ENCODE peak calls at places on chromosomes 6 and 20, in four cellular contexts. F, Y, Z and B are unnamed samples. For H3K4me1, the result is how much of the 10 kb centered on the place peaks cover.

GRCh38 chr6:136553166-136553787 is 3.1 kb upstream of the MAP7 start:
- DNase-seq in F (no peak), Z (no peak), Y (no peak), B (no peak)

GRCh38 chr6:112332274-112332673 is 14.9 kb upstream of the RFPL4B start:
- DNase-seq in Y (no peak), Z (no peak), F (no peak), B (no peak)

GRCh38 chr20:34515484-34516037 is 661 bp upstream of the DYNLRB1 start:
- DNase-seq in Y (no peak), F (peak), Z (peak), B (no peak)

GRCh38 chr6:147142684-147143245 is 61.5 kb upstream of the STXBP5 start:
- DNase-seq in Z (no peak), Y (no peak), F (no peak), B (no peak)

GRCh38 chr20:58435237-58435636 is 46.2 kb downstream of the VAPB start:
- DNase-seq in F (no peak), Y (no peak), Z (no peak), B (no peak)

GRCh38 chr6:40631760-40632159 is 44.6 kb upstream of the LRFN2 start:
- DNase-seq in Z (peak), Y (no peak), F (no peak), B (no peak)

GRCh38 chr6:117668736-117669135 is 6.5 kb upstream of the NUS1 start:
- DNase-seq in Z (no peak), F (no peak), Y (no peak), B (no peak)

GRCh38 chr6:30042914-30043313 is 18.2 kb upstream of the POLR1H start:
- DNase-seq in Y (no peak), F (no peak), Z (no peak), B (no peak)

GRCh38 chr6:36038120-36038876 is 10.7 kb downstream of the MAPK14 start:
- DNase-seq in F (peak), Y (no peak), Z (no peak), B (no peak)

GRCh38 chr20:13355386-13355785 is 134.3 kb downstream of the ISM1 start:
- DNase-seq in Y (no peak), Z (no peak), F (no peak), B (no peak)

GRCh38 chr6:168650686-168651085 is 209.7 kb downstream of the SMOC2 start:
- DNase-seq in Z (no peak), Y (no peak), F (no peak), B (no peak)

GRCh38 chr6:168648730-168649129 is 207.7 kb downstream of the SMOC2 start:
- DNase-seq in Z (no peak), F (no peak), Y (no peak), B (no peak)

GRCh38 chr6:168647271-168647670 is 206.3 kb downstream of the SMOC2 start:
- DNase-seq in Z (no peak), Y (no peak), F (no peak), B (no peak)

GRCh38 chr6:168649209-168649608 is 208.2 kb downstream of the SMOC2 start:
- DNase-seq in F (no peak), Y (no peak), Z (no peak), B (no peak)

GRCh38 chr6:168648240-168648639 is 207.3 kb downstream of the SMOC2 start:
- DNase-seq in Z (no peak), Y (no peak), F (no peak), B (no peak)
- H3K4me1 ChIP-seq in Z (under half), Y (under half), F (under half), B (under half)

DNA sequence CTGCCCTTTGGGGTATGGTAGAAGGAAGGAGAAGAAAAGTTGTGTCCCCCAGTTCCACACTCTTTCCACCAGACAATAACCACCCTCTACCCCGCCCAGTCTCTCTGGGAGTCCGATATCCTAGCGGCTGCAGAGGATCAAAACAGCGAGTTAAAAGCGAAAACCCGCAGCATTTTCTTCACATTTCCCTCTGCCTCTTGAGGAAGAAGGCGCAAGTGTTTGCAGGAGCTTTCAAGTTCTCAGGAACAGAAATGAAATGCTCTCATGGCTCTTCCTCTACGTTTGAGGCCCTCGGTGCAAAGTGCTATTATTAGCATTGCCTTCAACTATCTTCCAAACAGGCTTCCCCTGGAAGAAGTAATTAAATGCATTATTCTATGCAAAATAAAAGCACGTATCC is 52.2 kb upstream of the CCDC167 start:
- DNase-seq in Y (no peak), Z (no peak), F (no peak), B (no peak)
- H3K4me1 ChIP-seq in Y (under half), Z (under half), F (under half), B (under half)

DNA sequence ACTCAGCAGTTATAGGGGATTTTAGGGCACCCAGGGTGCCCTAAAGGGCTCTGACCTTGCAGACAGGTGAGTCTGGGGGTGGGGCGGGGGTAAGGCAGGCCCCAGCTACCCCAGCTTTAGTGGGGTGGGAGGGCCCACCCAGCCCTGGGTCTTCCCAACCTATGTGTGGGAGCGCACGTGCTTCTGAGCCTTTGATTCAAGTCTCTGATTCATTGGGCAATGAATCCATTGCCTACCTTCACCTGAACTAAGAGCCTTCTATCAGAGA is 935 bp downstream of the SERPINB1 start:
- DNase-seq in Z (no peak), Y (no peak), F (no peak), B (no peak)
- H3K4me1 ChIP-seq in Z (under half), Y (half or more), F (under half), B (under half)

DNA sequence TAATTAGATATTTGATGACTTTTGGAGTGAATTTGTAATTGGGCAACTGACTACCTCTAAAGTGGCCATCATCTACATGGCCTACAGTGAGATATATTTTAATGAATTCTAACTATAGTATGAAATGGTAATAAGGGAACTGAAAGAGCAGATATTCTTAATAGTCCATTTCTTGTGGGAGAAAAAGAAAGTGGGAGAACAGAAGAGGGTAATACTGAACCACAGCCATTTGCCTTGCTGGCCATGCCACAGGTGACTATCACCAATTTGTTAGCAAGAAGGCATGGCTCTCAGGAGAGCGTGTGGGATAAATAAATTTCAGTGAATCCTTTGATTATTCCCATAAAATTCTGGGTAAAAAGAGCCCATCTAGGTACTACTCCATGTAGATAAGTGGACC is 1074.0 kb upstream of the MAP3K7 start:
- DNase-seq in F (no peak), Y (no peak), Z (no peak), B (no peak)
- H3K4me1 ChIP-seq in F (under half), Y (under half), Z (under half), B (under half)

GRCh38 chr6:157764346-157765068 is 58.5 kb upstream of the SNX9 start:
- DNase-seq in F (peak), Z (peak), Y (peak), B (peak)
- H3K4me1 ChIP-seq in F (under half), Z (under half), Y (half or more), B (half or more)

GRCh38 chr20:59735486-59735885 is 131.1 kb downstream of the PHACTR3 start:
- DNase-seq in Y (no peak), F (no peak), Z (no peak), B (no peak)

GRCh38 chr20:59737073-59737691 is 132.8 kb downstream of the PHACTR3 start:
- DNase-seq in Y (no peak), F (no peak), Z (no peak), B (no peak)

GRCh38 chr20:59737816-59738215 is 133.5 kb downstream of the PHACTR3 start:
- DNase-seq in Z (no peak), Y (no peak), F (no peak), B (no peak)

GRCh38 chr20:59736366-59736765 is 132.0 kb downstream of the PHACTR3 start:
- DNase-seq in Z (no peak), Y (no peak), F (no peak), B (no peak)

GRCh38 chr20:59735917-59736316 is 131.6 kb downstream of the PHACTR3 start:
- DNase-seq in F (no peak), Z (no peak), Y (no peak), B (no peak)
- H3K4me1 ChIP-seq in F (under half), Z (under half), Y (under half), B (under half)

DNA sequence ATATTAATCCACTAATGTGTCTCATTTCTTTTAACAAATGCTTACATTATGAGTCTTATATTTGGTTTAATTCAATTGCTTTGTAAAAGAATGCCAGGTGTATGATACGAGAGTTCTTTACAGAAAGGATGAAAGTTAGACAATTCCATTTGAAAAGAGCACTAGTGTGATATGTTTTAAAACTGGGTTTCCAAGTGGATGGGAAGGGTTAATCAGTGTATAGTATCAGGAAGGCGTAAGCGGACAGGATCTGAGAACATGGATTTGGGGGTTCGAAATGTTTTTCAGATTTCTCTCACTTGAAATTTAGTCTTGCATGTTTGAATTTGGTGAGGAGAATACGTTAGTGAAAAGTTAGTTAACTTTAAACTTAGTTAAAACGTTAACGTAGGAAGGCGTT is 2.6 kb downstream of the FOXO3 start:
- DNase-seq in F (no peak), Z (no peak), Y (no peak), B (no peak)
- H3K4me1 ChIP-seq in F (under half), Z (under half), Y (half or more), B (under half)